ENCODE peak calls at places on chromosomes 2 and 18, in eight cellular contexts. W, G, X, D, B, A, I and R are unnamed samples.

GRCh38 chr2:46446871-46447568 is 32.3 kb upstream of the TMEM247 start:
- DNase-seq in W (no peak), G (no peak), X (no peak), D (no peak), B (no peak), A (no peak), I (peak), R (no peak)

GRCh38 chr2:46813046-46813445 is 102.6 kb downstream of the MCFD2 start:
- DNase-seq in W (no peak), G (peak), X (peak), D (no peak), B (no peak), A (no peak), I (peak), R (no peak)

GRCh38 chr2:73984203-73984921 is at the start of gene TET3:
- DNase-seq in W (no peak), G (peak), X (peak), D (peak), B (peak), A (no peak), I (peak), R (no peak)

GRCh38 chr2:240014327-240014726 is 10.8 kb downstream of the NDUFA10 start:
- DNase-seq in W (no peak), G (no peak), X (no peak), D (no peak), B (no peak), A (no peak), I (no peak), R (no peak)

GRCh38 chr18:77065221-77065981 is 67.2 kb downstream of the MBP start:
- DNase-seq in W (peak), G (no peak), X (peak), D (peak), B (no peak), A (no peak), I (no peak), R (peak)

GRCh38 chr18:42052137-42052708 is 97.2 kb downstream of the PIK3C3 start:
- DNase-seq in W (no peak), G (no peak), X (no peak), D (no peak), B (no peak), A (no peak), I (no peak), R (peak)

GRCh38 chr2:118806797-118807667 is 40.4 kb downstream of the EN1 start:
- DNase-seq in W (no peak), G (no peak), X (no peak), D (no peak), B (no peak), A (no peak), I (no peak), R (no peak)

GRCh38 chr2:144362401-144362800 is 157.5 kb downstream of the ZEB2 start:
- DNase-seq in W (no peak), G (no peak), X (no peak), D (no peak), B (no peak), A (no peak), I (no peak), R (no peak)

GRCh38 chr2:235347691-235348090 is 146.2 kb upstream of the AGAP1 start:
- DNase-seq in W (no peak), G (no peak), X (no peak), D (peak), B (no peak), A (no peak), I (no peak), R (peak)

GRCh38 chr2:200352631-200353030 is 46.1 kb downstream of the SPATS2L start:
- DNase-seq in W (no peak), G (no peak), X (no peak), D (peak), B (no peak), A (no peak), I (no peak), R (no peak)

GRCh38 chr18:50128506-50129271 is 66.3 kb downstream of the MYO5B start:
- DNase-seq in W (no peak), G (no peak), X (no peak), D (no peak), B (no peak), A (no peak), I (no peak), R (no peak)